ENCODE peak calls at places on chromosome 14, in five cellular contexts. Q is mammary epithelial cell, E is mucosa of descending colon, S is A549, P is psoas muscle. B is an unnamed sample. For H3K4me1, the result is how much of the 10 kb centered on the place peaks cover.

GRCh38 chr14:79193689-79194477 is 1017.4 kb downstream of the DIO2 start:
- DNase-seq in Q (no peak), E (no peak), S (no peak), P (no peak), B (no peak)

GRCh38 chr14:97219356-97220017 is 422.3 kb downstream of the VRK1 start:
- DNase-seq in Q (no peak), E (no peak), S (no peak), P (no peak), B (no peak)

GRCh38 chr14:32561520-32561919 is 232.4 kb downstream of the AKAP6 start:
- DNase-seq in Q (no peak), E (no peak), S (no peak), P (no peak), B (peak)

GRCh38 chr14:48125654-48126053 is 450.2 kb upstream of the MDGA2 start:
- DNase-seq in Q (no peak), E (no peak), S (no peak), P (no peak), B (no peak)

GRCh38 chr14:104876251-104876699 is 11.2 kb downstream of the CEP170B start:
- DNase-seq in Q (peak), E (peak), S (peak), P (peak), B (no peak)

GRCh38 chr14:95498622-95499353 is 17.7 kb downstream of the SYNE3 start:
- DNase-seq in Q (no peak), E (no peak), S (no peak), P (no peak), B (no peak)

GRCh38 chr14:38233218-38233617 is 22.7 kb downstream of the CLEC14A start:
- DNase-seq in Q (no peak), E (no peak), S (no peak), P (no peak), B (no peak)

GRCh38 chr14:101006008-101006407 is 102.5 kb upstream of the RTL1 start:
- DNase-seq in Q (no peak), E (no peak), S (no peak), P (no peak), B (no peak)

GRCh38 chr14:19974844-19975243 is 547 bp upstream of the OR4K15 start:
- DNase-seq in Q (no peak), E (peak), S (no peak), P (no peak), B (no peak)

GRCh38 chr14:48350971-48351370 is 675.6 kb upstream of the MDGA2 start:
- DNase-seq in Q (peak), E (no peak), S (no peak), P (no peak), B (no peak)

GRCh38 chr14:54549862-54550261 is 17.1 kb upstream of the SAMD4A start:
- DNase-seq in Q (no peak), E (no peak), S (no peak), P (no peak), B (no peak)

GRCh38 chr14:24329736-24330135 is 5.1 kb downstream of the ADCY4 start:
- DNase-seq in Q (no peak), E (peak), S (no peak), P (peak), B (peak)

GRCh38 chr14:101442451-101442850 is 118.8 kb upstream of the DIO3 start:
- DNase-seq in Q (no peak), E (no peak), S (no peak), P (no peak), B (no peak)

GRCh38 chr14:97723321-97723720 is 926.1 kb downstream of the VRK1 start:
- DNase-seq in Q (no peak), E (no peak), S (no peak), P (no peak), B (no peak)

GRCh38 chr14:95547626-95548327 is 12.9 kb downstream of the GLRX5 start:
- DNase-seq in Q (peak), E (no peak), S (no peak), P (no peak), B (no peak)

GRCh38 chr14:78486081-78486480 is 315.9 kb downstream of the NRXN3 start:
- DNase-seq in Q (no peak), E (no peak), S (no peak), P (no peak), B (no peak)

GRCh38 chr14:58305730-58306129 is 7.4 kb downstream of the ARID4A start:
- DNase-seq in Q (no peak), E (no peak), S (no peak), P (no peak), B (no peak)

GRCh38 chr14:97273540-97273939 is 476.4 kb downstream of the VRK1 start:
- DNase-seq in Q (no peak), E (no peak), S (no peak), P (no peak), B (no peak)

GRCh38 chr14:74571441-74571841 is 40.6 kb downstream of the LTBP2 start:
- DNase-seq in Q (no peak), E (no peak), S (no peak), P (peak), B (no peak)

GRCh38 chr14:99698642-99699041 is 14.5 kb downstream of the CYP46A1 start:
- DNase-seq in Q (no peak), E (no peak), S (no peak), P (no peak), B (no peak)

GRCh38 chr14:82796081-82796480 is 1262.4 kb upstream of the SEL1L start:
- DNase-seq in Q (no peak), E (no peak), S (no peak), P (no peak), B (no peak)

GRCh38 chr14:22974530-22975313 is 7.6 kb downstream of the AJUBA start:
- DNase-seq in Q (no peak), E (no peak), S (no peak), P (peak), B (no peak)

GRCh38 chr14:82251434-82251833 is 717.8 kb upstream of the SEL1L start:
- DNase-seq in Q (no peak), E (no peak), S (no peak), P (no peak), B (no peak)

GRCh38 chr14:61451891-61452400 is 130.6 kb downstream of the PRKCH start:
- DNase-seq in Q (no peak), E (no peak), S (no peak), P (no peak), B (no peak)

GRCh38 chr14:61453103-61453767 is 131.9 kb downstream of the PRKCH start:
- DNase-seq in Q (no peak), E (no peak), S (no peak), P (no peak), B (no peak)

GRCh38 chr14:61454545-61454944 is 133.2 kb downstream of the PRKCH start:
- DNase-seq in Q (no peak), E (no peak), S (no peak), P (no peak), B (peak)

GRCh38 chr14:61451491-61451890 is 130.1 kb downstream of the PRKCH start:
- DNase-seq in Q (no peak), E (no peak), S (no peak), P (no peak), B (no peak)

GRCh38 chr14:61452452-61452851 is 131.1 kb downstream of the PRKCH start:
- DNase-seq in Q (no peak), E (no peak), S (no peak), P (no peak), B (no peak)
- H3K4me1 ChIP-seq in Q (under half), E (under half), S (under half), P (under half), B (under half)

DNA sequence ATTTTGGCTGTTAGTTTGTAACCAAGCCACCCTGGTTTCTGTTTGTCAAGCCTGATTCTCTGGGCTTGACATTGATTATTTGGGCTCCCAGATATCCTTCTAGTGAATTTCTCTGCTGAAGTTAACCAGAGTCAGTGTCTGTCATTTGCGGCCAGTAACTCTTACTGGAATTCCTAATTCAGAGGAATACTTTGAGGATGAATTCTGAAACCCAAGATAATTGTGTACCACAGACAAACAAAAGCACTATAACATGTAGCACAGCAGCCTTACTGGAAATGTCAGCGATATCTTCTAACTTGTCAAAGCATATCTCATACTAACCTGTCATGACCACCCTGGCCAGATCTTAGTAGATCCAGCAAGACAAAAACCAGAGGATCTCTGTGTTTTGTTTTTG is 84.4 kb upstream of the HIF1A start:
- DNase-seq in Q (no peak), E (no peak), S (no peak), P (no peak), B (no peak)
- H3K4me1 ChIP-seq in Q (under half), E (under half), S (under half), P (under half), B (under half)

DNA sequence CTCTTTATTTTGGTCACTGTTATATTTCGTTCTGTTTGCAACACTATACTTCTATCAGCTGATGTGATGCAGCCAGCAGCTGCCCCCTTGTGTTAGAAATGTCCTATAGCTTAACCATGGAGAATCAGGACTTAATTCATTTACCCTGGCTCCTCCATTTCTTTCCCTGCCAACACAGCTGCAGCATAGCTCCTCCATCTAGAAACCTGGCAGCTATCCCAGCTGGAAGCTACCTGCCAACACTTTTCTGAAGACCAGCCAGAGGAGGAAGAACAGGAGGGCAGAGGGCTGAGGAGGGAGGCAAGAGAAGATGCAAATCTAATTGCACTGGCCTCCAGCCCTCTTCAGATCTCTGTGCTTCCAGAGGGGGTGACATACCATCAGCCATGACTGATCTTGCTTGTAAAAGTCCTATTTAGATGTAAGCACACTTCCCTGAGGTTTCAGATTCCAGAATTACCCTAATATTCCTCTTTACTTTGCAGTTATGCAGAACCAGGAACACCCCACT is 156.8 kb upstream of the TMEM260 start:
- DNase-seq in Q (peak), E (peak), S (peak), P (peak), B (peak)
- H3K4me1 ChIP-seq in Q (under half), E (under half), S (under half), P (under half), B (under half)

DNA sequence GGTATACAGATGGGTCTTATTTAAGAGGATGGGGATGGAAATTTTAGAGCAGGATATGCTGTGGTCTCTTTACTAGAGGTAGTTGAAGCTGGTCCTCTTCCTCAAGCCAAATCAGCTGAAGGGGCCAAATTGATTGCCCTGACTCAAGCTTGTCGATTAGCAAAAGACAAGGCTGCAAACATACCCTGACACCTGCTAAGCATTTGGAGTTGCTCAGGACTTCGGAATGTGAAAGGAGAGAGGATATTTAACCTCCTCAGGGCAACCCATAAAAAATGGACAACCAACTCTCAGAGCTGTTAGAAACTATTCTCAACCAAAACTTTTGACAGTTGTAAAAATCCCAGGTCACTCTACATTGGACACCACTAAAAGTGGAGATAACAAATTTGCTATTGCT is 15.6 kb downstream of the PTGDR start:
- DNase-seq in Q (no peak), E (no peak), S (no peak), P (no peak), B (no peak)
- H3K4me1 ChIP-seq in Q (under half), E (under half), S (under half), P (under half), B (under half)

GRCh38 chr14:77266336-77266735 is 4.7 kb downstream of the NGB start:
- DNase-seq in Q (no peak), E (no peak), S (no peak), P (no peak), B (no peak)
- H3K4me1 ChIP-seq in Q (under half), E (under half), S (under half), P (under half), B (under half)

DNA sequence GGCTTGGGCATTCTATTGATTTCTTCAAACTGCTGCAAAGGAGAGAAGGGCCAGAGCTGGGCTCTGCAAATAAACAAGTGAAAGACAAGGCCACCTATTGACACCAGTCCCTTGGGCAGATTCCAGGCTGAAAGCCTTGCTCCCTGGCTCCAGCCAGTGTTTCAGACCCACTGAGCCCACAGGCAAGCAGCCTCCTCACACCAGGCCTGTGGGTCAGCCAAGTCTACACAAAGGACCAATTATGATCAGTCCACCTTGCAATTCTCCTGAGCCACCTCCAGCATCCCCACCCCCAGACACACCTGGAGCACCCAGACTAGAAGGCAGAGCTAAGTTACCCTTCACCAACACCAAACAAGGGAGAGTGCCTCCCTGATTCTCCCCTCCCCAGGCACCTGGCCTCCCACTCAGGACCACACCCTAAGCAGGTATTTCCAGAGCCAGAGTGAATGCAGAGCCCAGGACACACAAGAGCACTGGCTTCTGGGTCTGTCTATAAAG is 13.8 kb downstream of the ACTN1 start:
- DNase-seq in Q (peak), E (no peak), S (no peak), P (no peak), B (peak)
- H3K4me1 ChIP-seq in Q (half or more), E (half or more), S (half or more), P (under half), B (half or more)

GRCh38 chr14:103621860-103622259 is 7.2 kb upstream of the KLC1 start:
- DNase-seq in Q (no peak), E (no peak), S (no peak), P (no peak), B (no peak)
- H3K4me1 ChIP-seq in Q (under half), E (under half), S (under half), P (under half), B (under half)